ENCODE peak calls at places on chromosomes 5 and 9, in four cellular contexts. Q is fibroblast of the aortic adventitia; W is cardiac fibroblast; B is CD8-positive, alpha-beta T cell. C is an unnamed sample.
A peak's percentile ranks its signal among the peaks of the same experiment; 100 is the strongest.

GRCh38 chr5:43601454-43602260 is 1.3 kb upstream of the NNT start:
- DNase-seq in Q (peak; percentile 29), W (peak; percentile 21), B (no peak), C (no peak)

GRCh38 chr5:79929095-79929494 is 62.0 kb downstream of the MTX3 start:
- DNase-seq in Q (no peak), W (no peak), B (no peak), C (no peak)

GRCh38 chr9:21890696-21891095 is 88.3 kb downstream of the MTAP start:
- DNase-seq in Q (no peak), W (no peak), B (no peak), C (no peak)

GRCh38 chr5:135158982-135159381 is 125.0 kb upstream of the PITX1 start:
- DNase-seq in Q (no peak), W (no peak), B (no peak), C (no peak)

GRCh38 chr9:80571953-80572352 is 1000.2 kb downstream of the TLE4 start:
- DNase-seq in Q (no peak), W (no peak), B (no peak), C (no peak)

GRCh38 chr9:30630459-30630858 is 1754.0 kb upstream of the ACO1 start:
- DNase-seq in Q (no peak), W (no peak), B (no peak), C (no peak)

GRCh38 chr9:124280176-124280691 is 22.5 kb downstream of the NEK6 start:
- DNase-seq in Q (peak; percentile 91), W (peak; percentile 99), B (no peak), C (peak; percentile 99)

GRCh38 chr9:100099722-100100042 is 639 bp downstream of the INVS start:
- DNase-seq in Q (no peak), W (no peak), B (no peak), C (no peak)

GRCh38 chr9:123355761-123356520 is at the start of gene CRB2:
- DNase-seq in Q (no peak), W (no peak), B (no peak), C (no peak)

GRCh38 chr5:173640166-173640804 is 23.8 kb upstream of the BOD1 start:
- DNase-seq in Q (no peak), W (no peak), B (no peak), C (no peak)

GRCh38 chr5:74404574-74405310 is 235.8 kb downstream of the ENC1 start:
- DNase-seq in Q (no peak), W (no peak), B (no peak), C (no peak)

GRCh38 chr5:40914835-40915234 is 5.5 kb downstream of the C7 start:
- DNase-seq in Q (peak; percentile 88), W (peak; percentile 83), B (no peak), C (no peak)

GRCh38 chr9:131423171-131423581 is 29.3 kb downstream of the PRRC2B start:
- DNase-seq in Q (peak; percentile 78), W (peak; percentile 77), B (no peak), C (peak; percentile 90)
- H3K4me3 ChIP-seq in Q (no peak overlapping the region), W (no peak overlapping the region), B (no peak overlapping the region), C (no peak overlapping the region)

GRCh38 chr5:150176745-150177485 is 10.3 kb downstream of the CDX1 start:
- DNase-seq in Q (no peak), W (no peak), B (no peak), C (no peak)

GRCh38 chr5:150174285-150174684 is 7.7 kb downstream of the CDX1 start:
- DNase-seq in Q (no peak), W (no peak), B (no peak), C (no peak)

GRCh38 chr5:150177721-150178120 is 11.1 kb downstream of the CDX1 start:
- DNase-seq in Q (no peak), W (no peak), B (no peak), C (no peak)

GRCh38 chr5:150175076-150175475 is 8.5 kb downstream of the CDX1 start:
- DNase-seq in Q (no peak), W (no peak), B (no peak), C (no peak)

GRCh38 chr5:150175536-150175935 is 9.0 kb downstream of the CDX1 start:
- DNase-seq in Q (no peak), W (peak; percentile 61), B (no peak), C (no peak)
- TF ChIP-seq CTCF in Q (peak; percentile 58), W (peak; percentile 73), B (no peak), C (peak; percentile 70)

GRCh38 chr9:4796988-4797956 is 4.5 kb downstream of the RCL1 start:
- DNase-seq in Q (peak; percentile 48), W (peak; percentile 58), B (no peak), C (no peak)

GRCh38 chr9:4799775-4800174 is 7.0 kb downstream of the RCL1 start:
- DNase-seq in Q (no peak), W (no peak), B (no peak), C (no peak)

GRCh38 chr9:4801156-4801555 is 8.4 kb downstream of the RCL1 start:
- DNase-seq in Q (no peak), W (no peak), B (no peak), C (no peak)

GRCh38 chr9:4796530-4796929 is 3.8 kb downstream of the RCL1 start:
- DNase-seq in Q (no peak), W (no peak), B (no peak), C (no peak)

GRCh38 chr9:4798281-4798680 is 5.5 kb downstream of the RCL1 start:
- DNase-seq in Q (no peak), W (no peak), B (no peak), C (no peak)
- H3K4me3 ChIP-seq in Q (no peak overlapping the region), W (no peak overlapping the region), B (no peak overlapping the region), C (no peak overlapping the region)

GRCh38 chr5:37553720-37554402 is 174.7 kb downstream of the WDR70 start:
- DNase-seq in Q (peak; percentile 73), W (peak; percentile 69), B (no peak), C (no peak)

GRCh38 chr5:37552770-37553719 is 173.9 kb downstream of the WDR70 start:
- DNase-seq in Q (peak; percentile 93), W (peak; percentile 94), B (no peak), C (peak; percentile 26)

GRCh38 chr5:37554938-37555337 is 175.8 kb downstream of the WDR70 start:
- DNase-seq in Q (no peak), W (no peak), B (no peak), C (no peak)

GRCh38 chr5:37557734-37558293 is 178.7 kb downstream of the WDR70 start:
- DNase-seq in Q (no peak), W (no peak), B (no peak), C (no peak)

GRCh38 chr5:37554403-37554739 is 175.3 kb downstream of the WDR70 start:
- DNase-seq in Q (no peak), W (no peak), B (no peak), C (no peak)
- TF ChIP-seq CTCF in Q (no peak), W (no peak), B (no peak), C (no peak)

GRCh38 chr5:88502179-88503064 is 233.8 kb upstream of the TMEM161B start:
- DNase-seq in Q (peak; percentile 14), W (peak; percentile 5), B (no peak), C (no peak)

GRCh38 chr5:88507261-88507660 is 238.6 kb upstream of the TMEM161B start:
- DNase-seq in Q (no peak), W (no peak), B (no peak), C (no peak)

DNA sequence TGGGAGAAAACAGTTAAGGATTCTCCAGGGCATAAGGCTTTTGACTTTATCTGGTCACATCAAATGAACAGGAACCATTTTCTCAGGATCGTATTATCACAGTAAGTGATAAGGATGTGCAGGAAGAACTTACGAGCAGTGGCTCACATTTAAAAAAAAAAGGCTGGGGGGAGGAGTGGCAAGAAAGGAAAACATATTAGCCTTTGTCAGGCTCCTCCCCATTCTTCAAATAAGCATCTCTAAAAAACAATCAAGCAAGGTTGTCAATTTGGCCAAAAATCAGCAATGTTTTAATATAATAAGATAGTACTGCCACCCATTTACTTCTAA is 234.4 kb upstream of the TMEM161B start:
- DNase-seq in Q (no peak), W (peak; percentile 9), B (no peak), C (no peak)
- H3K4me3 ChIP-seq in Q (peak overlapping the region; percentile 67), W (peak overlapping the region; percentile 51), B (peak overlapping the region; percentile 62), C (no peak overlapping the region)

GRCh38 chr5:93916872-93917271 is 175.5 kb upstream of the POU5F2 start:
- DNase-seq in Q (no peak), W (no peak), B (no peak), C (no peak)

GRCh38 chr5:93909356-93909755 is 168.0 kb upstream of the POU5F2 start:
- DNase-seq in Q (peak; percentile 35), W (peak; percentile 45), B (no peak), C (no peak)

GRCh38 chr5:93920956-93921355 is 179.6 kb upstream of the POU5F2 start:
- DNase-seq in Q (no peak), W (no peak), B (no peak), C (no peak)

DNA sequence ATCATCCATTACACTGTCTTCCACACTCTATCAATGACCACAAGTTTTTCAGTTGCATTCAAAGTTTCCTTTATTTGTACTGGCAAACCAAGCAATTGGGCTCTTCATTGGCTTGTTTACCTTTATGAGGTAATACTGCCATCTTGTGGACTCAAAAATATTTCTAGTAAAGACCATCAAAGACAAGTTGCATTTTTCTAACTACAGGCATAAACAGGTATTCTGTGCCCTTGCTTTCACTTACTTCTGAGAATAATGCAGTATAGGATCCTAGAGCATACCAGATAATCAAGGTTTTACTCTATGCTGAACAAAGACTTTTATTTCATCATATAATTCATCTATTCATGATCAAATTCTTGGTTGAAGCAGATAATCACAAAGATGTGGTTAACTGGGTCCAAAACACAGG is 173.7 kb upstream of the POU5F2 start:
- DNase-seq in Q (peak; percentile 79), W (peak; percentile 74), B (no peak), C (no peak)
- TF ChIP-seq CTCF in Q (peak; percentile 48), W (peak; percentile 48), B (peak; percentile 67), C (peak; percentile 39)